ENCODE peak calls at places on chromosomes 16 and 17, in six cellular contexts. One of them, this sample, is unnamed.

GRCh38 chr17:18258356-18259038 is at the start of gene FLII:
- DNase-seq in stimulated activated CD4-positive, alpha-beta T cell treated with anti-CD3 and anti-CD28 coated beads, Interleukin-1b, Interleukin-23, amount 100 ng/mL, for 1 hour: peak
- DNase-seq in choroid plexus epithelial cell: peak
- DNase-seq in GM03348: peak
- DNase-seq in endothelial cell of umbilical vein: peak
- DNase-seq in CD4-positive, alpha-beta T cell: peak
- DNase-seq in this sample: no peak

GRCh38 chr16:79509221-79509631 is 91.3 kb downstream of the MAF start:
- DNase-seq in GM03348: no peak
- DNase-seq in choroid plexus epithelial cell: no peak
- DNase-seq in endothelial cell of umbilical vein: no peak
- DNase-seq in CD4-positive, alpha-beta T cell: no peak
- DNase-seq in stimulated activated CD4-positive, alpha-beta T cell treated with anti-CD3 and anti-CD28 coated beads, Interleukin-1b, Interleukin-23, amount 100 ng/mL, for 1 hour: no peak
- DNase-seq in this sample: no peak

GRCh38 chr16:57485091-57485915 is 990 bp downstream of the DOK4 start:
- DNase-seq in CD4-positive, alpha-beta T cell: no peak
- DNase-seq in choroid plexus epithelial cell: no peak
- DNase-seq in stimulated activated CD4-positive, alpha-beta T cell treated with anti-CD3 and anti-CD28 coated beads, Interleukin-1b, Interleukin-23, amount 100 ng/mL, for 1 hour: no peak
- DNase-seq in endothelial cell of umbilical vein: no peak
- DNase-seq in GM03348: no peak
- DNase-seq in this sample: no peak

GRCh38 chr17:31583795-31584340 is 192.4 kb downstream of the RAB11FIP4 start:
- DNase-seq in stimulated activated CD4-positive, alpha-beta T cell treated with anti-CD3 and anti-CD28 coated beads, Interleukin-1b, Interleukin-23, amount 100 ng/mL, for 1 hour: no peak
- DNase-seq in endothelial cell of umbilical vein: peak
- DNase-seq in GM03348: no peak
- DNase-seq in CD4-positive, alpha-beta T cell: no peak
- DNase-seq in choroid plexus epithelial cell: no peak
- DNase-seq in this sample: no peak

GRCh38 chr16:14325921-14326401 is 254.8 kb downstream of the MRTFB start:
- DNase-seq in choroid plexus epithelial cell: peak
- DNase-seq in stimulated activated CD4-positive, alpha-beta T cell treated with anti-CD3 and anti-CD28 coated beads, Interleukin-1b, Interleukin-23, amount 100 ng/mL, for 1 hour: no peak
- DNase-seq in GM03348: no peak
- DNase-seq in endothelial cell of umbilical vein: no peak
- DNase-seq in CD4-positive, alpha-beta T cell: no peak
- DNase-seq in this sample: no peak

GRCh38 chr16:50559804-50560514 is 11.8 kb downstream of the NKD1 start:
- DNase-seq in endothelial cell of umbilical vein: no peak
- DNase-seq in stimulated activated CD4-positive, alpha-beta T cell treated with anti-CD3 and anti-CD28 coated beads, Interleukin-1b, Interleukin-23, amount 100 ng/mL, for 1 hour: no peak
- DNase-seq in choroid plexus epithelial cell: no peak
- DNase-seq in GM03348: no peak
- DNase-seq in CD4-positive, alpha-beta T cell: no peak
- DNase-seq in this sample: no peak

GRCh38 chr16:19595043-19595767 is 39.7 kb downstream of the VPS35L start:
- DNase-seq in choroid plexus epithelial cell: peak
- DNase-seq in stimulated activated CD4-positive, alpha-beta T cell treated with anti-CD3 and anti-CD28 coated beads, Interleukin-1b, Interleukin-23, amount 100 ng/mL, for 1 hour: no peak
- DNase-seq in CD4-positive, alpha-beta T cell: no peak
- DNase-seq in GM03348: no peak
- DNase-seq in endothelial cell of umbilical vein: peak
- DNase-seq in this sample: peak

GRCh38 chr16:75080205-75081029 is 36.2 kb downstream of the LDHD start:
- DNase-seq in endothelial cell of umbilical vein: no peak
- DNase-seq in CD4-positive, alpha-beta T cell: no peak
- DNase-seq in GM03348: peak
- DNase-seq in stimulated activated CD4-positive, alpha-beta T cell treated with anti-CD3 and anti-CD28 coated beads, Interleukin-1b, Interleukin-23, amount 100 ng/mL, for 1 hour: no peak
- DNase-seq in choroid plexus epithelial cell: peak
- DNase-seq in this sample: peak

GRCh38 chr17:8038954-8039610 is at the start of gene ALOX15B:
- DNase-seq in endothelial cell of umbilical vein: no peak
- DNase-seq in stimulated activated CD4-positive, alpha-beta T cell treated with anti-CD3 and anti-CD28 coated beads, Interleukin-1b, Interleukin-23, amount 100 ng/mL, for 1 hour: no peak
- DNase-seq in choroid plexus epithelial cell: no peak
- DNase-seq in GM03348: no peak
- DNase-seq in CD4-positive, alpha-beta T cell: no peak
- DNase-seq in this sample: no peak

GRCh38 chr17:61405047-61405685 is 5.5 kb downstream of the TBX2 start:
- DNase-seq in endothelial cell of umbilical vein: no peak
- DNase-seq in choroid plexus epithelial cell: no peak
- DNase-seq in stimulated activated CD4-positive, alpha-beta T cell treated with anti-CD3 and anti-CD28 coated beads, Interleukin-1b, Interleukin-23, amount 100 ng/mL, for 1 hour: no peak
- DNase-seq in CD4-positive, alpha-beta T cell: no peak
- DNase-seq in GM03348: no peak
- DNase-seq in this sample: no peak

GRCh38 chr16:87129771-87130170 is 187.4 kb downstream of the C16orf95 start:
- DNase-seq in GM03348: no peak
- DNase-seq in stimulated activated CD4-positive, alpha-beta T cell treated with anti-CD3 and anti-CD28 coated beads, Interleukin-1b, Interleukin-23, amount 100 ng/mL, for 1 hour: no peak
- DNase-seq in endothelial cell of umbilical vein: peak
- DNase-seq in CD4-positive, alpha-beta T cell: no peak
- DNase-seq in choroid plexus epithelial cell: peak
- DNase-seq in this sample: peak

GRCh38 chr17:33390479-33391027 is 97.5 kb upstream of the ASIC2 start:
- DNase-seq in CD4-positive, alpha-beta T cell: no peak
- DNase-seq in choroid plexus epithelial cell: peak
- DNase-seq in stimulated activated CD4-positive, alpha-beta T cell treated with anti-CD3 and anti-CD28 coated beads, Interleukin-1b, Interleukin-23, amount 100 ng/mL, for 1 hour: no peak
- DNase-seq in endothelial cell of umbilical vein: no peak
- DNase-seq in GM03348: no peak
- DNase-seq in this sample: no peak

GRCh38 chr17:1275962-1276736 is 3.3 kb upstream of the TRARG1 start:
- DNase-seq in CD4-positive, alpha-beta T cell: peak
- DNase-seq in endothelial cell of umbilical vein: peak
- DNase-seq in GM03348: peak
- DNase-seq in stimulated activated CD4-positive, alpha-beta T cell treated with anti-CD3 and anti-CD28 coated beads, Interleukin-1b, Interleukin-23, amount 100 ng/mL, for 1 hour: peak
- DNase-seq in choroid plexus epithelial cell: peak
- DNase-seq in this sample: peak

GRCh38 chr16:84735846-84736586 is 36.2 kb downstream of the USP10 start:
- DNase-seq in CD4-positive, alpha-beta T cell: peak
- DNase-seq in endothelial cell of umbilical vein: no peak
- DNase-seq in GM03348: no peak
- DNase-seq in choroid plexus epithelial cell: no peak
- DNase-seq in stimulated activated CD4-positive, alpha-beta T cell treated with anti-CD3 and anti-CD28 coated beads, Interleukin-1b, Interleukin-23, amount 100 ng/mL, for 1 hour: peak
- DNase-seq in this sample: no peak

GRCh38 chr17:1577186-1577585 is 14.6 kb upstream of the PITPNA start:
- DNase-seq in CD4-positive, alpha-beta T cell: no peak
- DNase-seq in endothelial cell of umbilical vein: peak
- DNase-seq in GM03348: peak
- DNase-seq in choroid plexus epithelial cell: peak
- DNase-seq in stimulated activated CD4-positive, alpha-beta T cell treated with anti-CD3 and anti-CD28 coated beads, Interleukin-1b, Interleukin-23, amount 100 ng/mL, for 1 hour: no peak
- DNase-seq in this sample: peak

GRCh38 chr16:18833707-18834505 is 32.6 kb upstream of the ARL6IP1 start:
- DNase-seq in CD4-positive, alpha-beta T cell: no peak
- DNase-seq in stimulated activated CD4-positive, alpha-beta T cell treated with anti-CD3 and anti-CD28 coated beads, Interleukin-1b, Interleukin-23, amount 100 ng/mL, for 1 hour: no peak
- DNase-seq in choroid plexus epithelial cell: no peak
- DNase-seq in endothelial cell of umbilical vein: no peak
- DNase-seq in GM03348: no peak
- DNase-seq in this sample: no peak

GRCh38 chr16:4309833-4310266 is 6.0 kb upstream of the GLIS2 start:
- DNase-seq in GM03348: no peak
- DNase-seq in CD4-positive, alpha-beta T cell: peak
- DNase-seq in stimulated activated CD4-positive, alpha-beta T cell treated with anti-CD3 and anti-CD28 coated beads, Interleukin-1b, Interleukin-23, amount 100 ng/mL, for 1 hour: no peak
- DNase-seq in choroid plexus epithelial cell: peak
- DNase-seq in endothelial cell of umbilical vein: peak
- DNase-seq in this sample: peak

This sample was measured in dermis blood vessel endothelial cell.